ENCODE peak calls at places on chromosome 11, in four cellular contexts. R is T-helper 1 cell, N is substantia nigra, Q is DMS153. F is an unnamed sample.
A peak's percentile ranks its signal among the peaks of the same experiment; 100 is the strongest.

GRCh38 chr11:111538407-111539114 is 2.0 kb upstream of the LAYN start:
- DNase-seq in R (no peak), N (no peak), Q (no peak), F (no peak)

GRCh38 chr11:77699425-77699824 is 61.8 kb upstream of the CLNS1A start:
- DNase-seq in N (no peak), Q (no peak), R (no peak), F (no peak)

GRCh38 chr11:60922906-60923305 is 1.4 kb upstream of the TMEM132A start:
- DNase-seq in Q (no peak), N (no peak), R (no peak), F (no peak)

GRCh38 chr11:21628641-21629040 is 564.2 kb upstream of the ANO5 start:
- DNase-seq in N (no peak), Q (no peak), R (no peak), F (no peak)

GRCh38 chr11:14288189-14288935 is 70.6 kb downstream of the RRAS2 start:
- DNase-seq in Q (no peak), N (no peak), R (peak; percentile 78), F (no peak)

GRCh38 chr11:1546077-1546535 is 26.0 kb downstream of the DUSP8 start:
- DNase-seq in R (no peak), Q (peak; percentile 38), N (no peak), F (no peak)

GRCh38 chr11:2800655-2801531 is 84.7 kb downstream of the CDKN1C start:
- DNase-seq in R (no peak), N (no peak), Q (no peak), F (no peak)

GRCh38 chr11:120686516-120686915 is 175.0 kb downstream of the GRIK4 start:
- DNase-seq in N (no peak), R (no peak), Q (no peak), F (no peak)

GRCh38 chr11:61163714-61164609 is 2.7 kb upstream of the VPS37C start:
- DNase-seq in Q (no peak), N (no peak), R (no peak), F (peak; percentile 26)

GRCh38 chr11:61814242-61814957 is 2.4 kb downstream of the FADS1 start:
- DNase-seq in R (peak; percentile 65), Q (no peak), N (peak; percentile 55), F (no peak)

GRCh38 chr11:2987881-2988280 is 4.2 kb downstream of the NAP1L4 start:
- DNase-seq in R (peak; percentile 66), N (no peak), Q (no peak), F (no peak)

GRCh38 chr11:47124675-47125074 is 52.0 kb downstream of the ARFGAP2 start:
- DNase-seq in R (no peak), N (no peak), Q (no peak), F (no peak)

GRCh38 chr11:34323601-34324000 is 34.2 kb downstream of the ABTB2 start:
- DNase-seq in Q (no peak), N (no peak), R (no peak), F (no peak)

GRCh38 chr11:96267001-96267489 is 76.0 kb downstream of the MAML2 start:
- DNase-seq in N (no peak), R (no peak), Q (no peak), F (no peak)

GRCh38 chr11:30257058-30257457 is 26.2 kb downstream of the FSHB start:
- DNase-seq in Q (peak; percentile 1), R (no peak), N (no peak), F (no peak)

GRCh38 chr11:62548545-62549335 is 2.1 kb upstream of the AHNAK start:
- DNase-seq in Q (no peak), N (no peak), R (no peak), F (no peak)

GRCh38 chr11:100220801-100221200 is 466.3 kb upstream of the ARHGAP42 start:
- DNase-seq in Q (no peak), N (no peak), R (no peak), F (no peak)

GRCh38 chr11:74925281-74925680 is 23.6 kb downstream of the XRRA1 start:
- DNase-seq in Q (no peak), R (no peak), N (no peak), F (no peak)

GRCh38 chr11:69352715-69353325 is 58.9 kb downstream of the MYEOV start:
- DNase-seq in Q (no peak), N (no peak), R (peak; percentile 8), F (no peak)